ENCODE peak calls at places on chromosomes 5 and 9, in five cellular contexts. F is activated T-cell treated with anti-CD3 and anti-CD28 coated beads for 1 hour; D is CD8-positive, alpha-beta memory T cell; N is lower lobe of right lung; J is neural progenitor cell. V is an unnamed sample.

GRCh38 chr9:112541690-112542089 is 55.1 kb downstream of the KIAA1958 start:
- DNase-seq in J (no peak), D (no peak), N (no peak), F (no peak), V (no peak)

GRCh38 chr5:170562166-170562565 is 58.3 kb downstream of the KCNIP1 start:
- DNase-seq in D (no peak), J (no peak), F (no peak), N (no peak), V (no peak)

GRCh38 chr5:146402949-146403348 is 44.2 kb upstream of the TCERG1 start:
- DNase-seq in J (peak; percentile 18), D (no peak), N (no peak), F (no peak), V (no peak)

GRCh38 chr9:35134920-35135319 is 19.3 kb upstream of the ATOSB start:
- DNase-seq in F (no peak), J (no peak), N (no peak), D (no peak), V (no peak)

GRCh38 chr9:1490341-1491115 is 440.4 kb downstream of the DMRT2 start:
- DNase-seq in J (no peak), D (no peak), N (no peak), F (no peak), V (no peak)

GRCh38 chr5:137627293-137627692 is 108.6 kb downstream of the KLHL3 start:
- DNase-seq in N (no peak), F (no peak), J (no peak), D (no peak), V (no peak)

GRCh38 chr9:27586200-27586599 is 12.9 kb upstream of the C9orf72 start:
- DNase-seq in D (no peak), N (no peak), F (no peak), J (no peak), V (no peak)

GRCh38 chr9:127397722-127398647 is 1.0 kb downstream of the SLC2A8 start:
- DNase-seq in F (peak; percentile 18), D (peak; percentile 54), J (peak; percentile 71), N (peak; percentile 70), V (peak; percentile 41)

GRCh38 chr9:93824386-93825294 is 130.5 kb downstream of the BARX1 start:
- DNase-seq in N (no peak), F (no peak), D (no peak), J (no peak), V (no peak)

GRCh38 chr9:36276840-36277239 is 18.6 kb upstream of the GNE start:
- DNase-seq in N (no peak), D (no peak), F (no peak), J (peak; percentile 36), V (no peak)

GRCh38 chr9:114779352-114779845 is 26.4 kb downstream of the TNFSF15 start:
- DNase-seq in N (peak; percentile 81), J (no peak), F (no peak), D (no peak), V (no peak)

GRCh38 chr5:78077369-78078068 is 217.0 kb downstream of the AP3B1 start:
- DNase-seq in F (no peak), D (no peak), J (no peak), N (no peak), V (no peak)

GRCh38 chr9:19992556-19992955 is 203.7 kb upstream of the SLC24A2 start:
- DNase-seq in D (no peak), N (no peak), J (no peak), F (no peak), V (no peak)

GRCh38 chr5:17094830-17095229 is 122.6 kb upstream of the BASP1 start:
- DNase-seq in N (no peak), J (no peak), F (no peak), D (no peak), V (no peak)

GRCh38 chr5:72378636-72379289 is 58.6 kb downstream of the PTCD2 start:
- DNase-seq in F (no peak), D (no peak), N (no peak), J (no peak), V (no peak)

GRCh38 chr9:127092041-127092608 is 30.3 kb downstream of the ANGPTL2 start:
- DNase-seq in F (no peak), D (no peak), J (no peak), N (no peak), V (no peak)

GRCh38 chr9:113359385-113359784 is 10.0 kb downstream of the BSPRY start:
- DNase-seq in D (no peak), J (no peak), N (no peak), F (no peak), V (no peak)

GRCh38 chr9:107174441-107174840 is 108.6 kb upstream of the RAD23B start:
- DNase-seq in F (no peak), D (no peak), J (no peak), N (no peak), V (no peak)

GRCh38 chr9:36008774-36009300 is 27.9 kb upstream of the RECK start:
- DNase-seq in F (peak; percentile 56), J (peak; percentile 84), N (peak; percentile 52), D (peak; percentile 77), V (peak; percentile 25)

GRCh38 chr9:711761-712523 is 129.6 kb upstream of the DMRT1 start:
- DNase-seq in F (no peak), N (no peak), D (no peak), J (no peak), V (no peak)

GRCh38 chr9:109310486-109310901 is 10.4 kb downstream of the EPB41L4B start:
- DNase-seq in F (no peak), D (no peak), J (no peak), N (no peak), V (no peak)